ENCODE peak calls at places on chromosomes 13 and 19, in four cellular contexts. W, D, V and O are unnamed samples.

GRCh38 chr19:13717194-13717643 is 47.1 kb upstream of the MRI1 start:
- DNase-seq in D (no peak), W (no peak), V (no peak), O (no peak)

GRCh38 chr13:30371649-30372265 is 50.5 kb upstream of the UBE2L5 start:
- DNase-seq in D (no peak), V (peak), W (no peak), O (no peak)

GRCh38 chr13:75180805-75181455 is 301.0 kb downstream of the TBC1D4 start:
- DNase-seq in D (no peak), W (no peak), V (no peak), O (no peak)

GRCh38 chr19:48685583-48685982 is 10.2 kb upstream of the FUT2 start:
- DNase-seq in D (no peak), V (no peak), W (no peak), O (no peak)

GRCh38 chr13:106407338-106407737 is 128.1 kb downstream of the EFNB2 start:
- DNase-seq in V (no peak), D (no peak), W (no peak), O (no peak)

GRCh38 chr13:38213307-38213706 is 136.3 kb upstream of the UFM1 start:
- DNase-seq in D (no peak), W (no peak), V (no peak), O (no peak)

GRCh38 chr13:93398167-93398566 is 171.6 kb downstream of the GPC6 start:
- DNase-seq in W (no peak), V (no peak), D (no peak), O (no peak)

GRCh38 chr19:39430675-39431593 is 4.8 kb downstream of the RPS16 start:
- DNase-seq in D (peak), W (no peak), V (peak), O (no peak)

GRCh38 chr19:21491161-21491560 is 14.2 kb upstream of the ZNF429 start:
- DNase-seq in W (no peak), D (no peak), V (no peak), O (no peak)

GRCh38 chr19:34481861-34482379 is 362 bp downstream of the WTIP start:
- DNase-seq in V (no peak), W (no peak), D (no peak), O (no peak)

GRCh38 chr13:49214917-49215376 is 5.2 kb upstream of the MLNR start:
- DNase-seq in D (peak), V (peak), W (no peak), O (no peak)

GRCh38 chr19:16715613-16716012 is 4.0 kb upstream of the NWD1 start:
- DNase-seq in D (no peak), W (no peak), V (no peak), O (no peak)

GRCh38 chr13:98466634-98467236 is 110.2 kb downstream of the STK24 start:
- DNase-seq in V (no peak), D (no peak), W (no peak), O (no peak)

GRCh38 chr13:113080361-113080831 is 25.2 kb upstream of the F7 start:
- DNase-seq in V (no peak), W (peak), D (no peak), O (no peak)

GRCh38 chr19:45715139-45715538 is 15.6 kb downstream of the FBXO46 start:
- DNase-seq in W (no peak), V (no peak), D (no peak), O (no peak)

GRCh38 chr13:113431171-113431570 is 22.1 kb downstream of the ADPRHL1 start:
- DNase-seq in D (no peak), V (no peak), W (no peak), O (no peak)

GRCh38 chr19:43329989-43330388 is 23.5 kb upstream of the CD177 start:
- DNase-seq in W (no peak), V (no peak), D (no peak), O (no peak)

GRCh38 chr13:95896302-95896701 is 156.9 kb downstream of the UGGT2 start:
- DNase-seq in V (no peak), W (no peak), D (no peak), O (no peak)

GRCh38 chr19:4543444-4543843 is 3.6 kb upstream of the LRG1 start:
- DNase-seq in V (no peak), W (no peak), D (no peak), O (no peak)

GRCh38 chr19:49890349-49891311 is 6.1 kb downstream of the IL4I1 start:
- DNase-seq in D (no peak), V (no peak), W (no peak), O (no peak)

GRCh38 chr19:50319156-50319555 is 10.0 kb downstream of the KCNC3 start:
- DNase-seq in V (no peak), D (no peak), W (no peak), O (no peak)

GRCh38 chr13:47087841-47088240 is 191.0 kb upstream of the HTR2A start:
- DNase-seq in D (no peak), W (no peak), V (no peak), O (no peak)

GRCh38 chr19:39237200-39238184 is 7.3 kb downstream of the IFNL3 start:
- DNase-seq in W (no peak), V (peak), D (peak), O (no peak)

GRCh38 chr13:79516590-79516989 is 35.6 kb downstream of the NDFIP2 start:
- DNase-seq in V (no peak), D (no peak), W (no peak), O (no peak)

GRCh38 chr13:111573362-111573761 is 252.9 kb downstream of the TEX29 start:
- DNase-seq in D (no peak), V (no peak), W (no peak), O (no peak)

GRCh38 chr19:38685666-38686529 is 38.4 kb downstream of the ACTN4 start:
- DNase-seq in D (no peak), V (no peak), W (no peak), O (no peak)

GRCh38 chr19:16327911-16328823 is 3.5 kb downstream of the KLF2 start:
- DNase-seq in V (peak), D (peak), W (peak), O (no peak)

GRCh38 chr13:82961757-82962156 is 920.5 kb downstream of the SLITRK1 start:
- DNase-seq in W (no peak), V (no peak), D (no peak), O (no peak)

GRCh38 chr13:114128624-114129522 is 3.5 kb downstream of the RASA3 start:
- DNase-seq in D (peak), W (no peak), V (peak), O (no peak)

GRCh38 chr13:97108535-97108910 is 113.6 kb upstream of the MBNL2 start:
- DNase-seq in D (no peak), V (no peak), W (no peak), O (no peak)

GRCh38 chr13:31434613-31435012 is 234.8 kb downstream of the B3GLCT start:
- DNase-seq in V (no peak), D (no peak), W (no peak), O (no peak)

GRCh38 chr13:45873491-45874360 is 22.2 kb upstream of the SIAH3 start:
- DNase-seq in V (no peak), D (no peak), W (no peak), O (no peak)

GRCh38 chr13:70568571-70568970 is 460.3 kb upstream of the KLHL1 start:
- DNase-seq in W (no peak), D (no peak), V (peak), O (no peak)

GRCh38 chr13:110125157-110125556 is 181.8 kb downstream of the COL4A1 start:
- DNase-seq in D (peak), W (no peak), V (no peak), O (no peak)

GRCh38 chr19:35031072-35031881 is 1.0 kb downstream of the SCN1B start:
- DNase-seq in V (no peak), D (no peak), W (no peak), O (no peak)

GRCh38 chr19:45376045-45376724 is 5.8 kb upstream of the ERCC2 start:
- DNase-seq in W (no peak), D (peak), V (no peak), O (no peak)

GRCh38 chr13:20064128-20064527 is 96.7 kb downstream of the GJA3 start:
- DNase-seq in W (no peak), V (no peak), D (no peak), O (no peak)

GRCh38 chr13:112248406-112248760 is 127.8 kb upstream of the SPACA7 start:
- DNase-seq in D (peak), V (no peak), W (no peak), O (peak)

GRCh38 chr13:26327905-26328304 is 74.0 kb downstream of the CDK8 start:
- DNase-seq in V (no peak), W (no peak), D (no peak), O (no peak)

GRCh38 chr13:113991191-113991669 is 17.4 kb upstream of the C13orf46 start:
- DNase-seq in D (no peak), W (peak), V (no peak), O (no peak)

GRCh38 chr19:5966941-5967340 is 11.0 kb downstream of the RANBP3 start:
- DNase-seq in V (no peak), W (no peak), D (no peak), O (no peak)
- TF ChIP-seq CTCF in V (no peak), W (no peak), D (no peak), O (no peak)

DNA sequence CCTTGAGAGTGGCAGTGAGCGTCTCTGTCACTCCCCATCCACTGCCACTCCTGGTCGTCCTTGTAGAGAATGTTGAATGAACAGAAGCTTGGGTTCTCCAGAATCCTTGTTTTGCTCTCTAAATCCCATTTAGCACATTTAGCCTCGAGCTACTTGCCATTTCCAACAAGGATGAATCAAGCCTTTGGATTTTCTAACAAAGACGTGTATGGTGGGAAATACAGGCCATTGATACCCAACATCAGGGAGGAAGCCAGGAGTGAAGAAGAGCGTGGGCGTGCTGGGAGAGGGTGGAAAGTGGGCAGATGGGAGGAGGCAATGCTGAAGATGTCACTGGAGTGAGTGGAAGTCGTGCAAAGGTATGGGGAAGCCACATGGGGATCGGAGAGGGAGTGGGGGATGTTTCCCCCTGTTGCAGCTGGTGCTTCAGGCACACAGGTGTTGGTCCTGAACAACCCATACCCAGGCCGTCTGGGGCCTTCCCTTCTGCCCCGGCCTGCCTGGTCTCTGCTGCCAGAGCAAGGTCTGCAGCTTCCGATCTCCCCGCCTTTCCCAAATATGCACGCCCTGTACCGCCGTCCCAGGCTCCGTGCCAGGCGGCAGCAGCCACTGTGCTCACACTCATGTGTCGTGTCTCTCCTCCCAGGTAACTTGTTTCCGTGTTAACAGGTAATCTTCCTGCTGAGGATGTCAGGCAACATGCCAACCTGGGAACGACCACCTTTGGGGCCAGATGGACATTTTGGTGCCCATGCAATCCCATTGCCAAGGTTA is 48.7 kb downstream of the ZIC5 start:
- DNase-seq in D (no peak), W (no peak), V (no peak), O (no peak)
- TF ChIP-seq CTCF in D (no peak), W (no peak), V (no peak), O (no peak)

GRCh38 chr13:25252229-25252628 is 35.1 kb downstream of the MTMR6 start:
- DNase-seq in W (no peak), V (no peak), D (no peak), O (no peak)

GRCh38 chr13:25249001-25249543 is 38.2 kb downstream of the MTMR6 start:
- DNase-seq in D (no peak), W (no peak), V (peak), O (no peak)

GRCh38 chr13:25252770-25253169 is 34.5 kb downstream of the MTMR6 start:
- DNase-seq in V (no peak), W (no peak), D (no peak), O (no peak)

GRCh38 chr13:25248071-25248470 is 39.2 kb downstream of the MTMR6 start:
- DNase-seq in D (no peak), W (no peak), V (peak), O (no peak)

DNA sequence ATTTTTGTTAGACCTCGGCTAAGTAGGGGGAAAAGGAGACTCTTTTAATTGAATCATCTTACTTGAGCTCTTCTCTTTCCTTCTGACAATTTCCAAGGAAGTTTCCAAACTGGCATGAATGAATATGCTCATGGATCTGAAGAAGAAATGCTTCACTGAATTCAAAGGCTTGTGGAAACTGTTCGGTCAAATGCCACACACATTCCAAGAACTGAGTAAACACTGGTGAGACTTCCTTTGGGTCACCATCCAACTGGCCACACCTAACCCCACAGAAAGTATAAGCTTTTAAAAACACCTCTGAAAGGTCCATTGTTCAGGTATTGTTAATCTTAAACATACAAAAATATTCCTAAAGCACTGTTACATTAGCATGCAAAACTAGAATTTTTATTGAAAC is 33.6 kb downstream of the MTMR6 start:
- DNase-seq in W (no peak), D (no peak), V (no peak), O (no peak)
- TF ChIP-seq CTCF in W (no peak), D (no peak), V (no peak), O (no peak)

DNA sequence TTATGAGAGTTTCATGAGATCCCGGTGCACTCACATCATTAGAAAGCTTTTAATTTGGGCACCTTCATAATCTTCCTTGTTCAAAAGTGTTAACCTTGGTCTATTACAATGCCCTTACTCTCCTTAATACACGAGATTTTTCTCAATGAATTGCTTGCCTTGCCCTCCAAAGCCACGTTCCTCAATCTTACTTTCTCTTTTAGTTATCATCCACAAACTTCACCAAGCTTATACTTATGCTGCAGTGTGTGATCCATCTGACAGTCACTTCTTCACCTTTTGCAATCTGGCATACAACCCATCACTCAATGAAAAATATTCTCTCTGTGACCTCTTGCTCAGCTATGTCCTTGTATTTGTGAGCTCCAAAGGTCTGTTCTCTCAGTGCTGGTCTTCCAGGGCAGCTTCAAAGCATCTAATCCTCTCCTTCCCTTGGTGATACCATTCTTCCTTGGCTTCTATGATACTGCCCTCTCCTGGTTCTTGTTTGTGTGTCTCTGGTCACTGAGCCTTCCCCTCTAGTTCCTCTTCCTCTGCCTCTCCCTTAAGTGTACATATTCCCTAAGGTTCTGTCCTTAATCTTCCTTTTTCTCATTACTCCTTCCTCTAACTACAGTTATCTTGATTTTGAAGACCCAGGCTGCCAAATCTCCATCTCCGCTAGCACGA is 202.2 kb upstream of the STARD13 start:
- DNase-seq in V (no peak), D (no peak), W (no peak), O (no peak)
- TF ChIP-seq CTCF in V (peak), D (peak), W (peak), O (peak)

GRCh38 chr19:36139473-36140288 is at the start of gene CAPNS1:
- DNase-seq in D (peak), W (peak), V (peak), O (peak)
- TF ChIP-seq CTCF in D (no peak), W (no peak), V (no peak), O (peak)

DNA sequence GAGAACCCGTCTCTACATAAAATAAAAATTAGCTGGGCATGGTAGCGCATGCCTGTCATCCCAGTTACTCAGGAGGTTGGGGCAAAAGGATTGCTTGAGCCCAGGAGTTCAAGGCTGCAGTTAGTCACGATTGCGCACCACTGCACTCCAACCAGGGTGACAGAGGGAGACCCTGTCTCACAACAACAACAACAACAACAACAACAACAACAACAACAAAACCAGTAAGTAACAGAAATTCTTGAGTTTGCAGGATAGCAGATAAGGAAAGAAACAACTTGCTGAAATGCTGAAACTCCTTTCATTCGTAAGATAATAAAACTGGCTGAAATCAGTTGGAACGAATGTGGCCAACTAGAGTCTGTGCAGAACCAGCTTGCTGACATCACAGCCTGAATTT is 23.1 kb upstream of the URI1 start:
- DNase-seq in V (no peak), W (no peak), D (no peak), O (no peak)
- TF ChIP-seq CTCF in V (no peak), W (no peak), D (no peak), O (no peak)

DNA sequence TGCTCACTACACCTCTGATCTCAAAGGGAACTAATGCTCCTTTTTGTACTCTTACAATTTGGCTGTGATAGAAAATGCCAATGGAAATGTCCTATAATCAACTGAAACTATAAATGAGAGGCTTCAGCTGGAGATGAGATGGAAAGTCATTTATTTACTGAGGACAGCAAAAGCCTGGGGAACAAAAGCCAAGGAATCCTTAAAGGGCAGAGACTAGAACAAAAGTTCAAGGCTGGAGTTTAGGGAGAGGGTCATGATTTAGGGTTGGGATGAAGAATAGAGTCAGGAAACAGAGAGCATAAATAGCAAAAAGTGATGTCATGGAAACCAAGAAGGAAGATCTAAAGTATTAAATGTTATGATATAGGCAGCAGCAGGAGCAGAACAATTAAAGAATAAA is 401.1 kb downstream of the FGF14 start:
- DNase-seq in V (no peak), D (no peak), W (no peak), O (no peak)
- TF ChIP-seq CTCF in V (no peak), D (no peak), W (no peak), O (no peak)

DNA sequence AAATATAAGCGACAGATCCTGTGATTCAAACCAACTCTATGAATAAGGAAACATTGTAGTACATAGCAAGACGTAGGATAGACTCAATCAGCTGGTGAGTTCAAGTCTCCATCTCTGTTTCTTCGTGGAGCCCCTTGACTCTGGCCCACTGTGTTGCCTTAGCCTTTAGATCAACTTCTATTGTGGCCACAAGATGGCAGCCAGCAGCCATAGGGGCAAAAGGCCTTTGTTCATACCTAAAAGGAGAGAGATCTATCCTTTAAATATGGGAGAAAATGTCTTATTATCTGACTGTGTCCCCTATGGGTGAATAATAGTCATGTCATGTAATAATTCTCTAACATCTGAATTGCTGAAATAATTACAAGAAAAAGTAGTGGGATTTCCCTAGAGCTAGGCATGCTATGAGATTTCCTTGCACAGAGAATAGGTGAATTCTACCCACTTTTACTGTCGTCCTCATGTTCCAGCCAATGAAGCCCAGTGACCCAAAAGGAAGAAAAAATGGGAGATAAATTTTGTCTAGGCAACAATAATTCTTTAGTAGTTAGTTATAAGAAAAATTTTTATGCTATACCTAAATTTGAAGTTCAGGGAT is 129.4 kb downstream of the PCDH20 start:
- DNase-seq in D (no peak), V (no peak), W (no peak), O (no peak)
- TF ChIP-seq CTCF in D (no peak), V (no peak), W (no peak), O (peak)